ENCODE peak calls at places on chromosomes 1 and 21, in six cellular contexts. D is HL-60, J is thyroid gland, Y is WTC11, T is pancreas, R is H9. U is an unnamed sample.

GRCh38 chr1:72122099-72122893 is 160.0 kb downstream of the NEGR1 start:
- DNase-seq in J (no peak), Y (no peak), D (no peak), T (no peak), R (no peak), U (no peak)

GRCh38 chr1:244796719-244797406 is 38.6 kb upstream of the COX20 start:
- DNase-seq in D (peak; percentile 20), Y (peak; percentile 66), T (no peak), J (peak; percentile 65), R (no peak), U (peak; percentile 74)

GRCh38 chr1:23249785-23250184 is 32.5 kb upstream of the HTR1D start:
- DNase-seq in Y (no peak), D (no peak), R (no peak), J (no peak), T (no peak), U (no peak)

GRCh38 chr1:243414152-243414494 is 158.3 kb downstream of the SDCCAG8 start:
- DNase-seq in D (no peak), Y (no peak), J (no peak), T (no peak), R (no peak), U (no peak)

GRCh38 chr1:41726899-41727748 is 191.6 kb downstream of the HIVEP3 start:
- DNase-seq in Y (peak; percentile 27), D (peak; percentile 59), T (peak; percentile 44), R (peak; percentile 62), J (peak; percentile 16), U (no peak)

GRCh38 chr1:244210884-244211558 is 159.9 kb downstream of the ZBTB18 start:
- DNase-seq in J (no peak), R (peak; percentile 88), Y (peak; percentile 80), T (no peak), D (no peak), U (no peak)

GRCh38 chr21:17472167-17472566 is 40.7 kb upstream of the CXADR start:
- DNase-seq in T (no peak), D (no peak), J (no peak), Y (no peak), R (no peak), U (no peak)

GRCh38 chr21:18760247-18760646 is 356.7 kb upstream of the TMPRSS15 start:
- DNase-seq in Y (no peak), R (no peak), D (no peak), T (no peak), J (no peak), U (no peak)

GRCh38 chr1:222301653-222302052 is 246.3 kb downstream of the HHIPL2 start:
- DNase-seq in J (no peak), D (no peak), T (no peak), Y (no peak), R (no peak), U (no peak)

GRCh38 chr1:222310830-222311229 is 237.1 kb downstream of the HHIPL2 start:
- DNase-seq in J (no peak), R (no peak), D (no peak), T (no peak), Y (no peak), U (no peak)

GRCh38 chr1:222306011-222306410 is 241.9 kb downstream of the HHIPL2 start:
- DNase-seq in R (no peak), D (no peak), T (no peak), J (no peak), Y (no peak), U (no peak)

GRCh38 chr1:222307621-222308020 is 240.3 kb downstream of the HHIPL2 start:
- DNase-seq in D (no peak), J (no peak), Y (no peak), R (no peak), T (no peak), U (no peak)

GRCh38 chr1:222306512-222306911 is 241.4 kb downstream of the HHIPL2 start:
- DNase-seq in T (no peak), Y (no peak), J (no peak), R (no peak), D (no peak), U (no peak)
- TF ChIP-seq CTCF in T (no peak), Y (no peak), J (no peak), R (no peak), D (no peak), U (no peak)

DNA sequence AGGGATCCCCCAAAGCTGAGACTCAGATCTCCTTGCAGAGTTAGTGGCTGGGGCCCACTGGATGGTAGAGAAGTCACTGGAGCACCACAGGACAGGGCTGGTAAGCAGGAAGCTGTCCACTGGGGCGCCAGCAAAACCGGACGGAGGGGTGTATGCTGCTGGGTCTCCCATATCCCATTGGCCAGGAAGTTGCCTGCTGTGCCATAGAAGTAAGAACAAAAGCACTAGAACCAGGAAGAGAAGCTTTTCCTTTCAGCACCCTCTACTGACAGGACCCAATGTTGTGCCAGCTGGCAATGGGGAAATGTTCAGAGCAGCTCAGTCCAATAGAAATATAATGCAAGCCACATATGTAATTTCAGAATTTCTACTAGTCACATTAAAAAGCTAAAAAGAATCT is 146.6 kb downstream of the SPATA46 start:
- DNase-seq in D (no peak), J (no peak), R (peak; percentile 85), T (peak; percentile 37), Y (peak; percentile 57), U (no peak)
- TF ChIP-seq CTCF in D (no peak), J (no peak), R (peak; percentile 54), T (no peak), Y (no peak), U (no peak)

GRCh38 chr1:109567823-109568222 is 19.4 kb downstream of the GNAI3 start:
- DNase-seq in Y (no peak), J (no peak), R (no peak), D (no peak), T (no peak), U (no peak)
- TF ChIP-seq CTCF in Y (no peak), J (no peak), R (no peak), D (no peak), T (no peak), U (no peak)

GRCh38 chr1:174413632-174414031 is 34.1 kb upstream of the GPR52 start:
- DNase-seq in T (no peak), J (no peak), D (no peak), R (peak; percentile 25), Y (no peak), U (no peak)
- TF ChIP-seq CTCF in T (no peak), J (no peak), D (no peak), R (peak; percentile 65), Y (no peak), U (no peak)

U was measured in mesothelial cell of epicardium.